ENCODE peak calls at places on chromosomes 13 and 19, in nine cellular contexts. One of them, this sample, is unnamed.

GRCh38 chr13:110850006-110850405 is 64.9 kb downstream of the ANKRD10 start:
- DNase-seq in germinal center: no peak
- DNase-seq in activated CD4-positive, alpha-beta T cell treated with anti-CD3 and anti-CD28 coated beads for 24 hours: no peak
- DNase-seq in iris pigment epithelial cell: no peak
- DNase-seq in NCI-H774: no peak
- DNase-seq in H1: no peak
- DNase-seq in fibroblast of villous mesenchyme: no peak
- DNase-seq in lung microvascular endothelial cell: no peak
- DNase-seq in HEK293T: no peak
- DNase-seq in this sample: no peak

GRCh38 chr19:34841780-34842179 is 68.8 kb upstream of the ZNF599 start:
- DNase-seq in germinal center: no peak
- DNase-seq in activated CD4-positive, alpha-beta T cell treated with anti-CD3 and anti-CD28 coated beads for 24 hours: no peak
- DNase-seq in iris pigment epithelial cell: no peak
- DNase-seq in NCI-H774: no peak
- DNase-seq in H1: no peak
- DNase-seq in fibroblast of villous mesenchyme: no peak
- DNase-seq in lung microvascular endothelial cell: no peak
- DNase-seq in HEK293T: no peak
- DNase-seq in this sample: peak

GRCh38 chr13:59770451-59770850 is 393.3 kb downstream of the DIAPH3 start:
- DNase-seq in germinal center: no peak
- DNase-seq in activated CD4-positive, alpha-beta T cell treated with anti-CD3 and anti-CD28 coated beads for 24 hours: no peak
- DNase-seq in iris pigment epithelial cell: no peak
- DNase-seq in NCI-H774: no peak
- DNase-seq in H1: no peak
- DNase-seq in fibroblast of villous mesenchyme: no peak
- DNase-seq in lung microvascular endothelial cell: no peak
- DNase-seq in HEK293T: no peak
- DNase-seq in this sample: no peak

GRCh38 chr13:44399045-44399444 is 25.4 kb downstream of the SERP2 start:
- DNase-seq in germinal center: no peak
- DNase-seq in activated CD4-positive, alpha-beta T cell treated with anti-CD3 and anti-CD28 coated beads for 24 hours: no peak
- DNase-seq in iris pigment epithelial cell: no peak
- DNase-seq in NCI-H774: peak
- DNase-seq in H1: no peak
- DNase-seq in fibroblast of villous mesenchyme: no peak
- DNase-seq in lung microvascular endothelial cell: no peak
- DNase-seq in HEK293T: no peak
- DNase-seq in this sample: no peak

GRCh38 chr13:60463787-60464186 is 66.8 kb downstream of the TDRD3 start:
- DNase-seq in germinal center: no peak
- DNase-seq in activated CD4-positive, alpha-beta T cell treated with anti-CD3 and anti-CD28 coated beads for 24 hours: no peak
- DNase-seq in iris pigment epithelial cell: no peak
- DNase-seq in NCI-H774: no peak
- DNase-seq in H1: no peak
- DNase-seq in fibroblast of villous mesenchyme: no peak
- DNase-seq in lung microvascular endothelial cell: no peak
- DNase-seq in HEK293T: no peak
- DNase-seq in this sample: no peak

GRCh38 chr13:20198781-20199180 is 6.0 kb upstream of the GJB2 start:
- DNase-seq in germinal center: no peak
- DNase-seq in activated CD4-positive, alpha-beta T cell treated with anti-CD3 and anti-CD28 coated beads for 24 hours: no peak
- DNase-seq in iris pigment epithelial cell: no peak
- DNase-seq in NCI-H774: no peak
- DNase-seq in H1: no peak
- DNase-seq in fibroblast of villous mesenchyme: no peak
- DNase-seq in lung microvascular endothelial cell: no peak
- DNase-seq in HEK293T: no peak
- DNase-seq in this sample: no peak

GRCh38 chr13:30681489-30682242 is 53.7 kb upstream of the ALOX5AP start:
- DNase-seq in germinal center: no peak
- DNase-seq in activated CD4-positive, alpha-beta T cell treated with anti-CD3 and anti-CD28 coated beads for 24 hours: no peak
- DNase-seq in iris pigment epithelial cell: peak
- DNase-seq in NCI-H774: no peak
- DNase-seq in H1: no peak
- DNase-seq in fibroblast of villous mesenchyme: peak
- DNase-seq in lung microvascular endothelial cell: peak
- DNase-seq in HEK293T: no peak
- DNase-seq in this sample: no peak

GRCh38 chr19:23817519-23817918 is 58.8 kb upstream of the ZNF681 start:
- DNase-seq in germinal center: peak
- DNase-seq in activated CD4-positive, alpha-beta T cell treated with anti-CD3 and anti-CD28 coated beads for 24 hours: no peak
- DNase-seq in iris pigment epithelial cell: peak
- DNase-seq in NCI-H774: no peak
- DNase-seq in H1: no peak
- DNase-seq in fibroblast of villous mesenchyme: peak
- DNase-seq in lung microvascular endothelial cell: peak
- DNase-seq in HEK293T: peak
- DNase-seq in this sample: no peak

GRCh38 chr19:10191347-10191746 is 3.4 kb downstream of the DNMT1 start:
- DNase-seq in germinal center: no peak
- DNase-seq in activated CD4-positive, alpha-beta T cell treated with anti-CD3 and anti-CD28 coated beads for 24 hours: no peak
- DNase-seq in iris pigment epithelial cell: peak
- DNase-seq in NCI-H774: no peak
- DNase-seq in H1: no peak
- DNase-seq in fibroblast of villous mesenchyme: peak
- DNase-seq in lung microvascular endothelial cell: peak
- DNase-seq in HEK293T: no peak
- DNase-seq in this sample: no peak

GRCh38 chr19:17681505-17682125 is 6.5 kb downstream of the UNC13A start:
- DNase-seq in germinal center: peak
- DNase-seq in activated CD4-positive, alpha-beta T cell treated with anti-CD3 and anti-CD28 coated beads for 24 hours: no peak
- DNase-seq in iris pigment epithelial cell: peak
- DNase-seq in NCI-H774: no peak
- DNase-seq in H1: no peak
- DNase-seq in fibroblast of villous mesenchyme: peak
- DNase-seq in lung microvascular endothelial cell: peak
- DNase-seq in HEK293T: peak
- DNase-seq in this sample: no peak

GRCh38 chr13:59834801-59835200 is 328.9 kb downstream of the DIAPH3 start:
- DNase-seq in germinal center: no peak
- DNase-seq in activated CD4-positive, alpha-beta T cell treated with anti-CD3 and anti-CD28 coated beads for 24 hours: no peak
- DNase-seq in iris pigment epithelial cell: peak
- DNase-seq in NCI-H774: no peak
- DNase-seq in H1: no peak
- DNase-seq in fibroblast of villous mesenchyme: peak
- DNase-seq in lung microvascular endothelial cell: no peak
- DNase-seq in HEK293T: no peak
- DNase-seq in this sample: no peak

GRCh38 chr13:111594606-111595005 is 274.2 kb downstream of the TEX29 start:
- DNase-seq in germinal center: no peak
- DNase-seq in activated CD4-positive, alpha-beta T cell treated with anti-CD3 and anti-CD28 coated beads for 24 hours: no peak
- DNase-seq in iris pigment epithelial cell: no peak
- DNase-seq in NCI-H774: no peak
- DNase-seq in H1: no peak
- DNase-seq in fibroblast of villous mesenchyme: no peak
- DNase-seq in lung microvascular endothelial cell: no peak
- DNase-seq in HEK293T: no peak
- DNase-seq in this sample: peak

GRCh38 chr19:16564842-16565241 is 7.4 kb downstream of the SLC35E1 start:
- DNase-seq in germinal center: no peak
- DNase-seq in activated CD4-positive, alpha-beta T cell treated with anti-CD3 and anti-CD28 coated beads for 24 hours: no peak
- DNase-seq in iris pigment epithelial cell: no peak
- DNase-seq in NCI-H774: no peak
- DNase-seq in H1: no peak
- DNase-seq in fibroblast of villous mesenchyme: no peak
- DNase-seq in lung microvascular endothelial cell: no peak
- DNase-seq in HEK293T: no peak
- DNase-seq in this sample: no peak

GRCh38 chr13:51746802-51747201 is 57.2 kb downstream of the DHRS12 start:
- DNase-seq in germinal center: no peak
- DNase-seq in activated CD4-positive, alpha-beta T cell treated with anti-CD3 and anti-CD28 coated beads for 24 hours: no peak
- DNase-seq in iris pigment epithelial cell: no peak
- DNase-seq in NCI-H774: no peak
- DNase-seq in H1: no peak
- DNase-seq in fibroblast of villous mesenchyme: no peak
- DNase-seq in lung microvascular endothelial cell: no peak
- DNase-seq in HEK293T: no peak
- DNase-seq in this sample: no peak

This sample was measured in osteocyte.